ENCODE peak calls at places on chromosomes 1 and 21, in six cellular contexts. One of them, this sample, is unnamed.

GRCh38 chr1:77388655-77389054 is 106.8 kb downstream of the AK5 start:
- DNase-seq in A549: no peak
- DNase-seq in GM12878: no peak
- DNase-seq in HepG2: no peak
- DNase-seq in SK-N-SH: no peak
- DNase-seq in K562: no peak
- DNase-seq in this sample: peak

GRCh38 chr21:38951095-38951745 is 145.5 kb downstream of the ETS2 start:
- DNase-seq in A549: peak
- DNase-seq in K562: no peak
- DNase-seq in GM12878: no peak
- DNase-seq in HepG2: no peak
- DNase-seq in SK-N-SH: no peak
- DNase-seq in this sample: no peak

GRCh38 chr1:245512181-245512888 is 357.6 kb downstream of the KIF26B start:
- DNase-seq in K562: no peak
- DNase-seq in SK-N-SH: peak
- DNase-seq in A549: no peak
- DNase-seq in HepG2: no peak
- DNase-seq in GM12878: no peak
- DNase-seq in this sample: no peak

GRCh38 chr1:157279157-157280140 is 141.3 kb upstream of the ETV3 start:
- DNase-seq in SK-N-SH: no peak
- DNase-seq in K562: peak
- DNase-seq in A549: no peak
- DNase-seq in GM12878: no peak
- DNase-seq in HepG2: no peak
- DNase-seq in this sample: no peak

GRCh38 chr1:55464550-55464949 is 249.4 kb upstream of the USP24 start:
- DNase-seq in HepG2: no peak
- DNase-seq in A549: no peak
- DNase-seq in GM12878: no peak
- DNase-seq in SK-N-SH: no peak
- DNase-seq in K562: no peak
- DNase-seq in this sample: no peak

GRCh38 chr1:231921951-231922350 is 295.4 kb downstream of the DISC1 start:
- DNase-seq in GM12878: no peak
- DNase-seq in SK-N-SH: no peak
- DNase-seq in HepG2: no peak
- DNase-seq in K562: no peak
- DNase-seq in A549: no peak
- DNase-seq in this sample: no peak

GRCh38 chr1:168939131-168939946 is 167.2 kb upstream of the ATP1B1 start:
- DNase-seq in K562: no peak
- DNase-seq in A549: no peak
- DNase-seq in SK-N-SH: peak
- DNase-seq in HepG2: no peak
- DNase-seq in GM12878: no peak
- DNase-seq in this sample: no peak

GRCh38 chr1:155226910-155227260 is 18.4 kb downstream of the MTX1 start:
- DNase-seq in HepG2: peak
- DNase-seq in K562: peak
- DNase-seq in A549: peak
- DNase-seq in SK-N-SH: peak
- DNase-seq in GM12878: no peak
- DNase-seq in this sample: peak

GRCh38 chr1:50841791-50842387 is 118.2 kb downstream of the FAF1 start:
- DNase-seq in GM12878: no peak
- DNase-seq in SK-N-SH: no peak
- DNase-seq in HepG2: peak
- DNase-seq in K562: no peak
- DNase-seq in A549: no peak
- DNase-seq in this sample: peak

GRCh38 chr1:232795497-232796068 is 9.6 kb upstream of the MAP10 start:
- DNase-seq in SK-N-SH: no peak
- DNase-seq in HepG2: no peak
- DNase-seq in A549: no peak
- DNase-seq in K562: no peak
- DNase-seq in GM12878: no peak
- DNase-seq in this sample: peak

GRCh38 chr1:20228314-20228713 is 42.0 kb upstream of the PLA2G2C start:
- DNase-seq in A549: no peak
- DNase-seq in GM12878: no peak
- DNase-seq in HepG2: no peak
- DNase-seq in K562: no peak
- DNase-seq in SK-N-SH: no peak
- DNase-seq in this sample: no peak

GRCh38 chr1:78126506-78126905 is 80.7 kb downstream of the GIPC2 start:
- DNase-seq in GM12878: no peak
- DNase-seq in SK-N-SH: no peak
- DNase-seq in K562: no peak
- DNase-seq in HepG2: no peak
- DNase-seq in A549: no peak
- DNase-seq in this sample: no peak

GRCh38 chr1:210908257-210908656 is 225.7 kb downstream of the KCNH1 start:
- DNase-seq in HepG2: no peak
- DNase-seq in K562: no peak
- DNase-seq in SK-N-SH: no peak
- DNase-seq in GM12878: no peak
- DNase-seq in A549: no peak
- DNase-seq in this sample: no peak

GRCh38 chr1:47280142-47280541 is 33.8 kb downstream of the STIL start:
- DNase-seq in HepG2: no peak
- DNase-seq in GM12878: no peak
- DNase-seq in A549: no peak
- DNase-seq in K562: no peak
- DNase-seq in SK-N-SH: no peak
- DNase-seq in this sample: peak

GRCh38 chr21:41653944-41654625 is 112.8 kb downstream of the RIPK4 start:
- DNase-seq in GM12878: no peak
- DNase-seq in SK-N-SH: no peak
- DNase-seq in K562: no peak
- DNase-seq in HepG2: no peak
- DNase-seq in A549: no peak
- DNase-seq in this sample: peak

GRCh38 chr1:59375321-59376220 is 78.7 kb downstream of the FGGY start:
- DNase-seq in SK-N-SH: no peak
- DNase-seq in HepG2: no peak
- DNase-seq in K562: no peak
- DNase-seq in A549: peak
- DNase-seq in GM12878: no peak
- DNase-seq in this sample: peak
- TF ChIP-seq SMC3 in SK-N-SH: no peak
- TF ChIP-seq SMC3 in HepG2: no peak
- TF ChIP-seq SMC3 in K562: no peak
- TF ChIP-seq SMC3 in A549: no peak
- TF ChIP-seq SMC3 in GM12878: no peak
- TF ChIP-seq SMC3 in this sample: no peak

DNA sequence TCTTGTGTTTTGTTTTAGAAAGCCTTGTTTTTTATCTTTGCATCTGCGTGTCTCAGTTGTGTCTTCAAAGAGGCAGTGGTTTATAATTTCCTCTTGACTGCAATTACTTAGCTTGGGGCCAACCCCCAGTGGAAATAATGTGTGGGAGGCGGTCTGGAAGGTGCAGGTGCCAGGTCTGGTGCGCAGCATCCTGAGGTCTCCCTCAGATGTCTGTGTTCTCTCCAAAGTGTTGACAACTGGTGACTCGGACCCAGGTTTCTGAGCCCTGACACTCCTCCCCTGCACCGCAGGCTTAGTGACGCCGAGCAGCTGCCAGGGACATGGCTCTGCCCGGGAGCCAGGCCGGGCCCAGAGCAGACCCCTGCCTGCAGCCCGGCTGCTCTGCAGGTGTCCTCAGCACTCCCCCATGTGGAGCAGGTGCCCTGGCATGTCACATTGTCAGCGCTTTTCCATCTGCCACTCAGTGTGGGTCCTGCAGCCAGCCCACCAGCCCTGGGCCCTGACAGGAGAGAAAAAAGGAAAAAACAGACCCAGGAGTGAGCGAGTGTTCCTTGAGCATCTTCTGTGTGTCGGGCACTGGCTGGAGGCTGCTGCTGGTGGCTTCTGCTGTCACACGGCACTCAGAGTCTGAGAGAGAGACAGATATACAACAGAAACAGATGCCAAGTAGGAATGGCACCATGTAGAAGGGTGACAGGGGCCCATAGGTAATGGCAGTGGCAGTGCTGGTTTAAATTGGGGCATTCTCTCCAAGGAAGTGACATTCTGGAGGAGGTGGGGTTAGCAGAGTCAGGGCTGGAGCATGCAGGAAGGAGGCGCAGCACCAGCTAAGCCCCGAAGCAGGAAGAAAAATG is 24.8 kb upstream of the SELENON start:
- DNase-seq in SK-N-SH: peak
- DNase-seq in HepG2: no peak
- DNase-seq in A549: no peak
- DNase-seq in K562: no peak
- DNase-seq in GM12878: peak
- DNase-seq in this sample: no peak
- TF ChIP-seq SMC3 in SK-N-SH: no peak
- TF ChIP-seq SMC3 in HepG2: no peak
- TF ChIP-seq SMC3 in A549: no peak
- TF ChIP-seq SMC3 in K562: no peak
- TF ChIP-seq SMC3 in GM12878: no peak
- TF ChIP-seq SMC3 in this sample: no peak

GRCh38 chr1:234722267-234722704 is 112.3 kb upstream of the IRF2BP2 start:
- DNase-seq in A549: no peak
- DNase-seq in SK-N-SH: no peak
- DNase-seq in GM12878: no peak
- DNase-seq in HepG2: no peak
- DNase-seq in K562: no peak
- DNase-seq in this sample: no peak

GRCh38 chr1:234719454-234720258 is 109.7 kb upstream of the IRF2BP2 start:
- DNase-seq in A549: no peak
- DNase-seq in SK-N-SH: no peak
- DNase-seq in K562: no peak
- DNase-seq in GM12878: no peak
- DNase-seq in HepG2: peak
- DNase-seq in this sample: no peak

GRCh38 chr1:234721476-234722266 is 111.7 kb upstream of the IRF2BP2 start:
- DNase-seq in GM12878: no peak
- DNase-seq in HepG2: peak
- DNase-seq in K562: no peak
- DNase-seq in A549: no peak
- DNase-seq in SK-N-SH: no peak
- DNase-seq in this sample: peak

GRCh38 chr1:234718509-234719453 is 108.8 kb upstream of the IRF2BP2 start:
- DNase-seq in HepG2: peak
- DNase-seq in A549: no peak
- DNase-seq in K562: no peak
- DNase-seq in SK-N-SH: no peak
- DNase-seq in GM12878: no peak
- DNase-seq in this sample: no peak

DNA sequence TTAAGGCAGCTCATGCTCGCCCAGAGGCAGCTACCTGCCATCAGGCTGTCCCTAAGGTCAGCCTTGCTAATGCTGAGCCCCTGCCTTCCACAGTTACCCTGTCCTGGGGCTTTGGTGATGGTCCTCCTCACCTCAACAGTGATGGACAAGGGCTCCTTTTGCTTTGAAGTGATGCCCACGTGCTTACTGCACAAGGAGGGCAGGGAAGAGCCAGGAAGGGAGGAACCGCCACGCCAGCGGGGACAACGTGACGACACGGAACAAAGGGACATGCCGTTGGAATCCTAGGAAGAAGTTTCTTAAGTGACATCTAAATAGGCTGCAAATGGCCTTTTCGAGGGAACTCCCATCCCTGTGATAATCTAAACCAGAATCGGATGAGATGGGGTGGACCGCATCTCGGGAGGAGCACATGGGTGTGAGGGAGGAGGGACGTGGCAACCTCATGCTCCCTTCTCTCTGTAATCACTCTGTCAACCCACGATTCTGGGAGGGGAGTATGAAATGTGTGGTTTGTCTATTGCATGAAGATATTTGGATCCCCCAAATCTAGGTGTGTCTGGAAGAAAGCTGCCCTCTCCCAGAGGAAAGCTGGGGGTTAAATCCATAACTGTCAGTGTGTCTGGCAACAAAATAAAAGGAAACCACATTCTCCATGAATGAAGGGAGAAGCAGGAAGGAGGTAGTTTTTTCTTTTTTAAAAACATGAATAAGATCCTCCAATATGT is 110.9 kb upstream of the IRF2BP2 start:
- DNase-seq in K562: no peak
- DNase-seq in SK-N-SH: no peak
- DNase-seq in A549: no peak
- DNase-seq in HepG2: no peak
- DNase-seq in GM12878: no peak
- DNase-seq in this sample: no peak
- TF ChIP-seq SMC3 in K562: no peak
- TF ChIP-seq SMC3 in SK-N-SH: no peak
- TF ChIP-seq SMC3 in A549: no peak
- TF ChIP-seq SMC3 in HepG2: no peak
- TF ChIP-seq SMC3 in GM12878: no peak
- TF ChIP-seq SMC3 in this sample: no peak

GRCh38 chr1:15684468-15685283 is 556 bp downstream of the PLEKHM2 start:
- DNase-seq in SK-N-SH: peak
- DNase-seq in K562: peak
- DNase-seq in A549: no peak
- DNase-seq in HepG2: no peak
- DNase-seq in GM12878: no peak
- DNase-seq in this sample: no peak
- TF ChIP-seq SMC3 in SK-N-SH: no peak
- TF ChIP-seq SMC3 in K562: no peak
- TF ChIP-seq SMC3 in A549: no peak
- TF ChIP-seq SMC3 in HepG2: no peak
- TF ChIP-seq SMC3 in GM12878: no peak
- TF ChIP-seq SMC3 in this sample: no peak

GRCh38 chr1:180953291-180953747 is 40.6 kb downstream of the KIAA1614 start:
- DNase-seq in SK-N-SH: peak
- DNase-seq in A549: peak
- DNase-seq in HepG2: no peak
- DNase-seq in GM12878: no peak
- DNase-seq in K562: no peak
- DNase-seq in this sample: no peak
- TF ChIP-seq SMC3 in SK-N-SH: no peak
- TF ChIP-seq SMC3 in A549: no peak
- TF ChIP-seq SMC3 in HepG2: no peak
- TF ChIP-seq SMC3 in GM12878: no peak
- TF ChIP-seq SMC3 in K562: no peak
- TF ChIP-seq SMC3 in this sample: no peak

DNA sequence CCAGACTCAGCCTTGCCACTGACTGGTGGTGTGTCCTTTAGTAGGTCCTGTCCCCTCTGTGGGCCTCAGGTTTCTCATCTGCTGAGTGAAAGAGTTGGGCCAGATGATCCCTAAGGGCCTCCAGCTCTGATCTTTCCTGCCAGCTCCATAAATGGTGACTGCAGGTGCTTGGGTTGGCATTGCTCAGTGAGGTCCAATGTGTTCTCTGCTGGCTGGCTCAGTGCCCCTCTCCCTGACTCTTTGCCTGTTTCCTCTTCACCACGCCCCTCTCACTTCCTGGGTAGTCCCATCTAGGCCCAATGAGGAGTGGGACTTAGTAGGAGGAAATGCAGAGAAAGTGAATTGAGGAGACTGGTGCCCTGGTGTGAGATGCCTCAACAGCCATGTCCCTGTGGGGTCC is 36.6 kb downstream of the UBE2T start:
- DNase-seq in SK-N-SH: no peak
- DNase-seq in GM12878: no peak
- DNase-seq in K562: no peak
- DNase-seq in A549: no peak
- DNase-seq in HepG2: no peak
- DNase-seq in this sample: no peak
- TF ChIP-seq SMC3 in SK-N-SH: no peak
- TF ChIP-seq SMC3 in GM12878: no peak
- TF ChIP-seq SMC3 in K562: no peak
- TF ChIP-seq SMC3 in A549: no peak
- TF ChIP-seq SMC3 in HepG2: no peak
- TF ChIP-seq SMC3 in this sample: no peak